ENCODE peak calls at places on chromosomes 6 and 20, in six cellular contexts. W is sigmoid colon, U is MM.1S, H is pancreas, P is body of pancreas, S is left ventricle myocardium inferior. M is an unnamed sample.

GRCh38 chr6:141988954-141989705 is 143.6 kb upstream of the GJE1 start:
- DNase-seq in W (no peak), U (peak), H (no peak), P (no peak), S (no peak), M (no peak)

GRCh38 chr20:2599265-2600060 is 53.0 kb upstream of the NOP56 start:
- DNase-seq in W (no peak), U (no peak), H (no peak), P (no peak), S (no peak), M (no peak)

GRCh38 chr6:166757226-166758135 is 130.4 kb upstream of the RPS6KA2 start:
- DNase-seq in W (no peak), U (no peak), H (no peak), P (no peak), S (no peak), M (no peak)

GRCh38 chr20:31569163-31570020 is 35.7 kb upstream of the ID1 start:
- DNase-seq in W (peak), U (peak), H (peak), P (peak), S (peak), M (peak)

GRCh38 chr6:50025258-50025657 is 3.5 kb upstream of the DEFB110 start:
- DNase-seq in W (no peak), U (no peak), H (no peak), P (no peak), S (no peak), M (no peak)

GRCh38 chr20:58702859-58703648 is 10.5 kb downstream of the NPEPL1 start:
- DNase-seq in W (peak), U (no peak), H (peak), P (peak), S (peak), M (no peak)

GRCh38 chr6:135657207-135657606 is 159.7 kb upstream of the AHI1 start:
- DNase-seq in W (no peak), U (no peak), H (no peak), P (no peak), S (no peak), M (no peak)

GRCh38 chr6:34543421-34543820 is 12.7 kb downstream of the SPDEF start:
- DNase-seq in W (no peak), U (no peak), H (no peak), P (no peak), S (no peak), M (no peak)

GRCh38 chr20:56443654-56444540 is 24.5 kb upstream of the RTF2 start:
- DNase-seq in W (peak), U (no peak), H (no peak), P (no peak), S (peak), M (no peak)

GRCh38 chr6:18242062-18242851 is 22.1 kb downstream of the DEK start:
- DNase-seq in W (no peak), U (no peak), H (no peak), P (no peak), S (no peak), M (no peak)

GRCh38 chr6:376823-377571 is 14.6 kb upstream of the IRF4 start:
- DNase-seq in W (no peak), U (no peak), H (no peak), P (no peak), S (no peak), M (no peak)

GRCh38 chr20:35490736-35491181 is 35.4 kb downstream of the CEP250 start:
- DNase-seq in W (no peak), U (peak), H (no peak), P (no peak), S (no peak), M (no peak)

GRCh38 chr6:79233611-79234149 is 802 bp downstream of the HMGN3 start:
- DNase-seq in W (peak), U (peak), H (peak), P (peak), S (peak), M (peak)

GRCh38 chr6:130293800-130294199 is 71.0 kb upstream of the SAMD3 start:
- DNase-seq in W (no peak), U (peak), H (no peak), P (no peak), S (no peak), M (no peak)

GRCh38 chr20:33602826-33603590 is 59.1 kb upstream of the C20orf144 start:
- DNase-seq in W (no peak), U (peak), H (no peak), P (no peak), S (no peak), M (no peak)

GRCh38 chr6:34598725-34599124 is 42.6 kb upstream of the SPDEF start:
- DNase-seq in W (no peak), U (no peak), H (no peak), P (peak), S (no peak), M (no peak)

GRCh38 chr6:125316621-125317020 is 14.9 kb upstream of the HDDC2 start:
- DNase-seq in W (no peak), U (no peak), H (no peak), P (no peak), S (no peak), M (no peak)

GRCh38 chr6:15874821-15875220 is 212.0 kb upstream of the DTNBP1 start:
- DNase-seq in W (no peak), U (no peak), H (no peak), P (no peak), S (no peak), M (no peak)

GRCh38 chr6:69827491-69827890 is 30.7 kb upstream of the LMBRD1 start:
- DNase-seq in W (no peak), U (no peak), H (no peak), P (no peak), S (no peak), M (no peak)

DNA sequence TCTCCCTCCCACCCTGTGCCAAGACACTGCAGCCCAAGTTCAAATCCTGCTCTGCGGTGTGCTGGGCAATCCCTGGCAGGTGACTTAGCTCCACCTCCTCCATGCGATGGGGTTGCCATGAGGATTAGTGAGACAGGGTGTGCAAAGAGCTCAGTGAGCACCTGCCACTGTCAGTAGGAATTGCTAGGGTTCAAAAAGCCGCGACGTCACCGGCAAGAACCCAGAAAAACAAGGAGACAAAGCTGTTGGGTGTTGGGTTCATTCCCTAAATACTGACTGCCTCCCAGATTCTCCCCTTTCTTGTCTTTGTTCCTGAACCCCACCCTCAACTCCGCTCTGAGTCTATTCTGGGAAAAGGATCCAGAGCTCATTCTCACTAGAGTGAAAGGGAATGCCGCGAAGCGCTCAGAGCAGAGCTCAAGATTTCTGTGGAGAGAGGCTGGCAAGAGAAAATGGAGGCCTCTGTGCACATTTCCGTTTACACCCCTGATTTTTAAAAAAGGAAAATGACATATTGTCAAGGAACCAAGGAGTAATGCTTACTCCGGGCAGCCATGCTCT is 13.3 kb downstream of the PMEPA1 start:
- DNase-seq in W (no peak), U (no peak), H (no peak), P (no peak), S (no peak), M (no peak)
- H3K27ac ChIP-seq in W (no peak), U (no peak), H (peak), P (peak), S (no peak), M (no peak)

GRCh38 chr6:158018851-158019361 is 37.2 kb downstream of the SYNJ2 start:
- DNase-seq in W (no peak), U (no peak), H (no peak), P (no peak), S (peak), M (no peak)

GRCh38 chr6:158016571-158017383 is 35.1 kb downstream of the SYNJ2 start:
- DNase-seq in W (peak), U (no peak), H (no peak), P (no peak), S (peak), M (peak)

GRCh38 chr6:158019416-158019815 is 37.8 kb downstream of the SYNJ2 start:
- DNase-seq in W (no peak), U (no peak), H (no peak), P (no peak), S (peak), M (no peak)

GRCh38 chr6:158018370-158018771 is 36.7 kb downstream of the SYNJ2 start:
- DNase-seq in W (no peak), U (no peak), H (no peak), P (no peak), S (peak), M (no peak)

DNA sequence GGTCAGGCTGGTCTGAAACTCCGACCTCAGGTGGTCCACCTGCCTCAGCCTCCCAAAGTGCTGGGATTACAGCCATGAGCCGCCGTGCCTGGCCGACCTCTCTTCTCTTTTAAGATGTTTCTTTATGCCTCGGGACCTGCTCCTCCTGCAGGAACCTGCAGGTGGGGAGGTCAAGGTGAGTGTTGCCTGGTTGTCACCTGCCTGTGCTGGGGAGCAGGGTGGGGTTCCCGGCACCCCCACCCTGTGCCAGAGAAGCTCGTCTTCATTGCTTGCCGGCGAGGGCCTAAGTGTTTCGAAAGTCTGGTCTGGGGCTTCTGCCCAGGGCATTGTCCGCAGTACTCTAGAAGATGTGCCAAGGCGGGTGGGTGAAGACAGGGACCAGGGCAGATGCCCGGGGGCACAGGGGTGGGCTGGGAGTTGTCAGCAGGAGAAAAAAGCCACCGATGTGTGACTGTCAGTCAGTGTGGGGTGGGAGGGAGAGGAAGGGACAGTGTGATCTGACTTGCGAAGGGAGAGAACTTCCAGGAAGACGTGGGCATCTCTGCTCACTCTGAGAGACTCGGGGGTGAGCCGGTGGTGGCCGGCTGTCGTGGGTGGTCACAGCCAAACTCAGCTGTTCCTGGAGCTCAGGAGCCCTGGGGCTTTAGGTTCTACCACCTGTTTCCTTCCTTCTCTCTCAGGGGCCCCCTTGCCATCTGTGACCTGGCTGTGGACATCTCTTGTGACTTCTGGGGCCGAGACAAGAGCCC is 36.1 kb downstream of the SYNJ2 start:
- DNase-seq in W (peak), U (no peak), H (peak), P (no peak), S (peak), M (no peak)
- H3K27ac ChIP-seq in W (peak), U (no peak), H (peak), P (no peak), S (peak), M (no peak)

GRCh38 chr20:12723811-12724210 is 285.0 kb upstream of the SPTLC3 start:
- DNase-seq in W (no peak), U (no peak), H (no peak), P (no peak), S (no peak), M (no peak)
- H3K27ac ChIP-seq in W (no peak), U (no peak), H (no peak), P (no peak), S (no peak), M (no peak)

GRCh38 chr20:7358670-7359069 is 581.6 kb downstream of the HAO1 start:
- DNase-seq in W (no peak), U (no peak), H (no peak), P (no peak), S (no peak), M (no peak)

GRCh38 chr20:7359739-7360138 is 580.5 kb downstream of the HAO1 start:
- DNase-seq in W (no peak), U (peak), H (no peak), P (no peak), S (no peak), M (no peak)

GRCh38 chr20:7352165-7352564 is 584.7 kb downstream of the BMP2 start:
- DNase-seq in W (no peak), U (no peak), H (no peak), P (no peak), S (no peak), M (no peak)

DNA sequence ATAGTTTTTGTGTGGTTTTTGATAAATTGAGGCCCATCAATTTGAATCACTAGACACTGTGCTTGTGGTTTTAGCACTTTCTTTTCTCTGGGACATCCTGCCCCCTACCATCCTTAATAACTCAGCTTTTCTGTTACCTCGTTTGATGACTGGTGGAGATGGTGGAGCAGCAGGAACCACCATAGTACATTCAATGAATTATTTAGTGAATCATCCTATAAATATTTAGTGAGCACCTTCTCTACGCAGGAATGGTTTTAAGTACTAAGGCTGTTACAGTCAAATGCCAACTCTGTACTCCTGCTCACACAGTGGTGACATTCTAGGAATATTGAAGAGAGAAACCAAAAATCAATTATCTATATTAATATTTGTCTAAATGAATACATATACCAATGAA is 585.2 kb downstream of the HAO1 start:
- DNase-seq in W (no peak), U (no peak), H (no peak), P (no peak), S (no peak), M (no peak)
- H3K27ac ChIP-seq in W (no peak), U (no peak), H (no peak), P (no peak), S (no peak), M (no peak)

DNA sequence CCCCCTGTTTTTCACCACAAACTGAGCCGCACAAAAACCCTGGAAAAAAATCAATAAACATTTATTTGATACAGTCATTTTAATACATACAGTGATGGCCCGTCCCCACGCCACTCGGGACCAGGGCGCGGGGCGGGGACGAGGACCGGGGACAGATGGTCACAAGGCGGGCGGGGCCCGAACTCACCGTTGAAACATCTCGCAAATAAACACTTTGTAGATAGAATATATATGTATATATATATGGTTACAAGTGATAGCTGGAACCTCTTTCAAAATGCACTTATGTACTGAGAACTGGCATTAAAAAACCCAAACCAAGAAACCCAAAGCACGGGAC is 418 bp upstream of the UCKL1 start:
- DNase-seq in W (no peak), U (no peak), H (no peak), P (no peak), S (no peak), M (no peak)
- H3K27ac ChIP-seq in W (peak), U (peak), H (peak), P (peak), S (peak), M (peak)